ENCODE peak calls at places on chromosomes 6 and 20, in ten cellular contexts. D is A549; I is pancreas; F is AG04450; E is CD4-positive, alpha-beta T cell; G is breast epithelium; K is heart right ventricle; V is K562; T is neuronal stem cell; O is aorta. R is an unnamed sample.
A peak's percentile ranks its signal among the peaks of the same experiment; 100 is the strongest.

GRCh38 chr6:168032383-168032760 is 34.9 kb downstream of the KIF25 start:
- DNase-seq in D (no peak), G (no peak), F (peak; percentile 59), I (no peak), E (no peak), O (no peak), T (no peak), V (no peak), K (no peak), R (no peak)

GRCh38 chr20:57627972-57628650 is 7.9 kb upstream of the ZBP1 start:
- DNase-seq in T (no peak), K (no peak), O (peak; percentile 55), I (no peak), F (no peak), V (no peak), E (peak; percentile 67), G (no peak), D (no peak), R (no peak)

GRCh38 chr20:45611054-45611453 is 18.5 kb upstream of the WFDC10A start:
- DNase-seq in I (no peak), K (no peak), O (no peak), E (no peak), T (no peak), G (no peak), V (no peak), D (no peak), F (peak; percentile 13), R (no peak)

GRCh38 chr6:17207281-17207680 is 73.9 kb upstream of the RBM24 start:
- DNase-seq in O (no peak), F (peak; percentile 23), D (no peak), K (no peak), G (no peak), V (no peak), T (no peak), I (no peak), E (no peak), R (no peak)

GRCh38 chr6:40810176-40810575 is 223.0 kb upstream of the LRFN2 start:
- DNase-seq in T (no peak), O (no peak), G (no peak), F (no peak), D (no peak), E (no peak), I (no peak), V (no peak), K (no peak), R (no peak)

GRCh38 chr6:190596-191395 is 101.5 kb upstream of the DUSP22 start:
- DNase-seq in V (no peak), O (no peak), E (no peak), G (no peak), T (no peak), I (no peak), F (no peak), K (no peak), D (no peak), R (no peak)

GRCh38 chr6:133796235-133796634 is 92.7 kb upstream of the TCF21 start:
- DNase-seq in V (no peak), F (no peak), D (no peak), K (no peak), E (no peak), O (no peak), T (no peak), G (no peak), I (no peak), R (no peak)

GRCh38 chr6:32166411-32167061 is 2.1 kb downstream of the EGFL8 start:
- DNase-seq in O (peak; percentile 74), K (no peak), E (no peak), V (peak; percentile 77), G (no peak), I (no peak), T (no peak), F (no peak), D (no peak), R (no peak)

GRCh38 chr6:107697682-107698081 is 126.4 kb downstream of the SCML4 start:
- DNase-seq in K (no peak), T (no peak), I (no peak), O (no peak), D (no peak), F (no peak), E (no peak), G (no peak), V (no peak), R (no peak)

GRCh38 chr6:91193446-91193845 is 606.6 kb upstream of the MAP3K7 start:
- DNase-seq in T (no peak), O (no peak), G (no peak), F (no peak), V (no peak), K (no peak), I (no peak), D (no peak), E (no peak), R (no peak)

GRCh38 chr20:62710886-62711702 is 2.5 kb downstream of the NTSR1 start:
- DNase-seq in G (no peak), F (no peak), I (no peak), K (peak; percentile 11), O (no peak), E (peak; percentile 29), V (peak; percentile 85), D (peak; percentile 37), T (no peak), R (no peak)

GRCh38 chr6:142482973-142483372 is 181.2 kb downstream of the ADGRG6 start:
- DNase-seq in F (no peak), K (no peak), E (no peak), O (no peak), G (no peak), I (no peak), D (no peak), V (no peak), T (no peak), R (no peak)

GRCh38 chr6:29926795-29927427 is 15.4 kb upstream of the HLA-A start:
- DNase-seq in D (peak; percentile 9), T (no peak), F (no peak), K (peak; percentile 74), G (peak; percentile 71), V (peak; percentile 20), E (peak; percentile 81), O (peak; percentile 91), I (peak; percentile 89), R (peak; percentile 40)

GRCh38 chr6:169936355-169936975 is 185.0 kb downstream of the ERMARD start:
- DNase-seq in I (no peak), V (no peak), G (no peak), K (no peak), D (no peak), T (no peak), F (no peak), E (no peak), O (no peak), R (no peak)
- H3K9me3 ChIP-seq in I (no peaks in the 10 kb centered on the region), V (no peaks in the 10 kb centered on the region), G (no peaks in the 10 kb centered on the region), K (no peaks in the 10 kb centered on the region), D (no peaks in the 10 kb centered on the region), T (no peaks in the 10 kb centered on the region), F (peaks cover 91% of the 10 kb centered on the region), E (no peaks in the 10 kb centered on the region), O (no peaks in the 10 kb centered on the region), R (no peaks in the 10 kb centered on the region)

GRCh38 chr20:59690101-59690500 is 85.8 kb downstream of the PHACTR3 start:
- DNase-seq in I (no peak), O (no peak), G (no peak), F (no peak), K (no peak), D (no peak), V (no peak), E (no peak), T (no peak), R (no peak)
- H3K9me3 ChIP-seq in I (no peaks in the 10 kb centered on the region), O (peaks cover 1% of the 10 kb centered on the region), G (no peaks in the 10 kb centered on the region), F (peaks cover 22% of the 10 kb centered on the region), K (no peaks in the 10 kb centered on the region), D (no peaks in the 10 kb centered on the region), V (no peaks in the 10 kb centered on the region), E (no peaks in the 10 kb centered on the region), T (no peaks in the 10 kb centered on the region), R (no peaks in the 10 kb centered on the region)

GRCh38 chr20:31239139-31239538 is 18.3 kb upstream of the DEFB115 start:
- DNase-seq in G (no peak), K (no peak), E (no peak), I (no peak), D (no peak), F (no peak), T (no peak), V (no peak), O (no peak), R (no peak)
- H3K9me3 ChIP-seq in G (peaks cover 81% of the 10 kb centered on the region), K (peaks cover 63% of the 10 kb centered on the region), E (peaks cover 85% of the 10 kb centered on the region), I (no peaks in the 10 kb centered on the region), D (peaks cover 5% of the 10 kb centered on the region), F (peaks cover 84% of the 10 kb centered on the region), T (peaks cover 7% of the 10 kb centered on the region), V (peaks cover 2% of the 10 kb centered on the region), O (peaks cover 7% of the 10 kb centered on the region), R (peaks cover 22% of the 10 kb centered on the region)

GRCh38 chr6:25156123-25156522 is 123.1 kb upstream of the CARMIL1 start:
- DNase-seq in G (no peak), O (no peak), I (no peak), F (no peak), V (no peak), E (no peak), K (no peak), D (no peak), T (no peak), R (no peak)

GRCh38 chr6:25153079-25153478 is 126.1 kb upstream of the CARMIL1 start:
- DNase-seq in O (no peak), E (no peak), V (peak; percentile 56), D (no peak), I (no peak), K (no peak), G (no peak), T (no peak), F (no peak), R (no peak)

GRCh38 chr6:25157183-25157582 is 122.0 kb upstream of the CARMIL1 start:
- DNase-seq in T (no peak), F (no peak), I (no peak), K (no peak), V (no peak), D (no peak), E (no peak), G (no peak), O (no peak), R (no peak)

GRCh38 chr6:25154034-25154596 is 125.1 kb upstream of the CARMIL1 start:
- DNase-seq in I (no peak), E (no peak), F (no peak), D (no peak), K (no peak), O (no peak), V (no peak), G (no peak), T (no peak), R (no peak)

DNA sequence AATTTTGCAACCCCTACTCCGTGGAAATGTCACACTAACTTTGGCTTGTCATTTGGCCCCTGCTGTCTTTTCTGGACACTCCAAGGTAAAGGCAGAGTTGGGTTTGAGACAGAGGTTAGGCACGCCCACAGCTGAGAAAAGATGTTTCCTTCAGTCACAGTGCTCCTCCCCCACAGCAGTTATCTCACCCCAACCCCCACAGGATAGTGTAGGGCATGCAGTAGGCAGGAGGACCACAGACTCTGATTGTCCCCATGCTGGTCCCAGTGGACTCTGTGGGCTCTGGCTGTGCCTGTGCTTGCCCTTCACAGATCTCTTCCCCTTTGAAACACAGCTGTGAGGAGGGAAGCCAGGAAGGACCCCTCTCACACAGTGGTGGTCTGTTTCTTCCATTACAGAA is 124.0 kb upstream of the CARMIL1 start:
- DNase-seq in D (no peak), V (no peak), F (no peak), I (no peak), G (no peak), O (no peak), K (no peak), T (no peak), E (no peak), R (no peak)
- H3K9me3 ChIP-seq in D (peaks cover 6% of the 10 kb centered on the region), V (peaks cover 3% of the 10 kb centered on the region), F (peaks cover 13% of the 10 kb centered on the region), I (no peaks in the 10 kb centered on the region), G (peaks cover 14% of the 10 kb centered on the region), O (peaks cover 1% of the 10 kb centered on the region), K (peaks cover 11% of the 10 kb centered on the region), T (no peaks in the 10 kb centered on the region), E (peaks cover 9% of the 10 kb centered on the region), R (peaks cover 3% of the 10 kb centered on the region)

R was measured in T-helper 17 cell.